ENCODE peak calls at places on chromosomes 16 and 17, in eight cellular contexts. One of them, this sample, is unnamed.
A peak's percentile ranks its signal among the peaks of the same experiment; 100 is the strongest.

GRCh38 chr16:17777461-17777863 is 306.7 kb upstream of the XYLT1 start:
- DNase-seq in NCI-H1092: no peak
- DNase-seq in IMR-90: peak; percentile 27
- DNase-seq in sigmoid colon: no peak
- DNase-seq in AG09309: peak; percentile 34
- DNase-seq in activated naive CD4-positive, alpha-beta T cell treated with Interleukin-2 at 50 U/mL for 16 hours: no peak
- DNase-seq in natural killer cell treated with Interleukin-12 subunit alpha and Interleukin-12 subunit beta and Interleukin-15 and Interleukin-18, amount 100 ng/mL, for 72 hours: no peak
- DNase-seq in nucleus accumbens: no peak
- DNase-seq in this sample: no peak

GRCh38 chr17:30600830-30601494 is 123.8 kb downstream of the GOSR1 start:
- DNase-seq in NCI-H1092: no peak
- DNase-seq in IMR-90: peak; percentile 11
- DNase-seq in sigmoid colon: no peak
- DNase-seq in AG09309: no peak
- DNase-seq in activated naive CD4-positive, alpha-beta T cell treated with Interleukin-2 at 50 U/mL for 16 hours: peak; percentile 20
- DNase-seq in natural killer cell treated with Interleukin-12 subunit alpha and Interleukin-12 subunit beta and Interleukin-15 and Interleukin-18, amount 100 ng/mL, for 72 hours: no peak
- DNase-seq in nucleus accumbens: peak; percentile 35
- DNase-seq in this sample: peak; percentile 21

GRCh38 chr17:19750835-19751234 is 2.7 kb upstream of the ALDH3A1 start:
- DNase-seq in NCI-H1092: no peak
- DNase-seq in IMR-90: no peak
- DNase-seq in sigmoid colon: no peak
- DNase-seq in AG09309: no peak
- DNase-seq in activated naive CD4-positive, alpha-beta T cell treated with Interleukin-2 at 50 U/mL for 16 hours: no peak
- DNase-seq in natural killer cell treated with Interleukin-12 subunit alpha and Interleukin-12 subunit beta and Interleukin-15 and Interleukin-18, amount 100 ng/mL, for 72 hours: peak; percentile 20
- DNase-seq in nucleus accumbens: no peak
- DNase-seq in this sample: no peak

GRCh38 chr16:48231675-48232214 is 12.4 kb upstream of the LONP2 start:
- DNase-seq in NCI-H1092: no peak
- DNase-seq in IMR-90: peak; percentile 49
- DNase-seq in sigmoid colon: no peak
- DNase-seq in AG09309: no peak
- DNase-seq in activated naive CD4-positive, alpha-beta T cell treated with Interleukin-2 at 50 U/mL for 16 hours: peak; percentile 5
- DNase-seq in natural killer cell treated with Interleukin-12 subunit alpha and Interleukin-12 subunit beta and Interleukin-15 and Interleukin-18, amount 100 ng/mL, for 72 hours: no peak
- DNase-seq in nucleus accumbens: no peak
- DNase-seq in this sample: peak; percentile 57

GRCh38 chr16:21125191-21125590 is 25.5 kb downstream of the DNAH3 start:
- DNase-seq in NCI-H1092: no peak
- DNase-seq in IMR-90: no peak
- DNase-seq in sigmoid colon: no peak
- DNase-seq in AG09309: no peak
- DNase-seq in activated naive CD4-positive, alpha-beta T cell treated with Interleukin-2 at 50 U/mL for 16 hours: no peak
- DNase-seq in natural killer cell treated with Interleukin-12 subunit alpha and Interleukin-12 subunit beta and Interleukin-15 and Interleukin-18, amount 100 ng/mL, for 72 hours: no peak
- DNase-seq in nucleus accumbens: no peak
- DNase-seq in this sample: no peak

GRCh38 chr16:68473358-68474064 is 25.2 kb upstream of the SMPD3 start:
- DNase-seq in NCI-H1092: no peak
- DNase-seq in IMR-90: no peak
- DNase-seq in sigmoid colon: no peak
- DNase-seq in AG09309: no peak
- DNase-seq in activated naive CD4-positive, alpha-beta T cell treated with Interleukin-2 at 50 U/mL for 16 hours: no peak
- DNase-seq in natural killer cell treated with Interleukin-12 subunit alpha and Interleukin-12 subunit beta and Interleukin-15 and Interleukin-18, amount 100 ng/mL, for 72 hours: no peak
- DNase-seq in nucleus accumbens: no peak
- DNase-seq in this sample: no peak

GRCh38 chr16:59849716-59850115 is 1115.6 kb upstream of the GOT2 start:
- DNase-seq in NCI-H1092: no peak
- DNase-seq in IMR-90: no peak
- DNase-seq in sigmoid colon: no peak
- DNase-seq in AG09309: no peak
- DNase-seq in activated naive CD4-positive, alpha-beta T cell treated with Interleukin-2 at 50 U/mL for 16 hours: no peak
- DNase-seq in natural killer cell treated with Interleukin-12 subunit alpha and Interleukin-12 subunit beta and Interleukin-15 and Interleukin-18, amount 100 ng/mL, for 72 hours: no peak
- DNase-seq in nucleus accumbens: no peak
- DNase-seq in this sample: no peak

GRCh38 chr17:304461-304860 is 48.1 kb downstream of the RPH3AL start:
- DNase-seq in NCI-H1092: no peak
- DNase-seq in IMR-90: no peak
- DNase-seq in sigmoid colon: no peak
- DNase-seq in AG09309: no peak
- DNase-seq in activated naive CD4-positive, alpha-beta T cell treated with Interleukin-2 at 50 U/mL for 16 hours: no peak
- DNase-seq in natural killer cell treated with Interleukin-12 subunit alpha and Interleukin-12 subunit beta and Interleukin-15 and Interleukin-18, amount 100 ng/mL, for 72 hours: no peak
- DNase-seq in nucleus accumbens: no peak
- DNase-seq in this sample: no peak

GRCh38 chr17:29048440-29049360 is 5.8 kb downstream of the PIPOX start:
- DNase-seq in NCI-H1092: peak; percentile 19
- DNase-seq in IMR-90: peak; percentile 32
- DNase-seq in sigmoid colon: no peak
- DNase-seq in AG09309: no peak
- DNase-seq in activated naive CD4-positive, alpha-beta T cell treated with Interleukin-2 at 50 U/mL for 16 hours: no peak
- DNase-seq in natural killer cell treated with Interleukin-12 subunit alpha and Interleukin-12 subunit beta and Interleukin-15 and Interleukin-18, amount 100 ng/mL, for 72 hours: no peak
- DNase-seq in nucleus accumbens: no peak
- DNase-seq in this sample: no peak

GRCh38 chr16:83070416-83071199 is 443.8 kb downstream of the CDH13 start:
- DNase-seq in NCI-H1092: no peak
- DNase-seq in IMR-90: no peak
- DNase-seq in sigmoid colon: no peak
- DNase-seq in AG09309: peak; percentile 45
- DNase-seq in activated naive CD4-positive, alpha-beta T cell treated with Interleukin-2 at 50 U/mL for 16 hours: no peak
- DNase-seq in natural killer cell treated with Interleukin-12 subunit alpha and Interleukin-12 subunit beta and Interleukin-15 and Interleukin-18, amount 100 ng/mL, for 72 hours: no peak
- DNase-seq in nucleus accumbens: no peak
- DNase-seq in this sample: no peak

GRCh38 chr16:85402910-85403692 is 210.0 kb upstream of the GSE1 start:
- DNase-seq in NCI-H1092: no peak
- DNase-seq in IMR-90: peak; percentile 77
- DNase-seq in sigmoid colon: peak; percentile 69
- DNase-seq in AG09309: no peak
- DNase-seq in activated naive CD4-positive, alpha-beta T cell treated with Interleukin-2 at 50 U/mL for 16 hours: no peak
- DNase-seq in natural killer cell treated with Interleukin-12 subunit alpha and Interleukin-12 subunit beta and Interleukin-15 and Interleukin-18, amount 100 ng/mL, for 72 hours: peak; percentile 56
- DNase-seq in nucleus accumbens: no peak
- DNase-seq in this sample: peak; percentile 76

GRCh38 chr17:60971515-60972369 is 294.1 kb downstream of the BCAS3 start:
- DNase-seq in NCI-H1092: no peak
- DNase-seq in IMR-90: peak; percentile 80
- DNase-seq in sigmoid colon: no peak
- DNase-seq in AG09309: peak; percentile 24
- DNase-seq in activated naive CD4-positive, alpha-beta T cell treated with Interleukin-2 at 50 U/mL for 16 hours: peak; percentile 24
- DNase-seq in natural killer cell treated with Interleukin-12 subunit alpha and Interleukin-12 subunit beta and Interleukin-15 and Interleukin-18, amount 100 ng/mL, for 72 hours: peak; percentile 62
- DNase-seq in nucleus accumbens: no peak
- DNase-seq in this sample: no peak

GRCh38 chr16:16007743-16008111 is 58.3 kb downstream of the ABCC1 start:
- DNase-seq in NCI-H1092: no peak
- DNase-seq in IMR-90: no peak
- DNase-seq in sigmoid colon: no peak
- DNase-seq in AG09309: no peak
- DNase-seq in activated naive CD4-positive, alpha-beta T cell treated with Interleukin-2 at 50 U/mL for 16 hours: no peak
- DNase-seq in natural killer cell treated with Interleukin-12 subunit alpha and Interleukin-12 subunit beta and Interleukin-15 and Interleukin-18, amount 100 ng/mL, for 72 hours: no peak
- DNase-seq in nucleus accumbens: no peak
- DNase-seq in this sample: no peak